ENCODE peak calls at places on chromosomes 7 and 10, in four cellular contexts. Z, P, X and E are unnamed samples.

GRCh38 chr7:14834456-14834855 is 68.1 kb downstream of the DGKB start:
- DNase-seq in Z (no peak), P (no peak), X (no peak), E (no peak)

GRCh38 chr7:3892686-3893085 is 591.6 kb downstream of the SDK1 start:
- DNase-seq in Z (no peak), P (no peak), X (no peak), E (no peak)

GRCh38 chr10:4127518-4128315 is 342.7 kb upstream of the KLF6 start:
- DNase-seq in Z (peak; percentile 61), P (peak; percentile 41), X (no peak), E (no peak)

GRCh38 chr10:109430844-109431243 is 492.5 kb downstream of the XPNPEP1 start:
- DNase-seq in Z (no peak), P (no peak), X (no peak), E (no peak)

GRCh38 chr10:11402392-11402791 is 209.1 kb downstream of the USP6NL start:
- DNase-seq in Z (no peak), P (no peak), X (no peak), E (no peak)

GRCh38 chr10:114408112-114408967 is 4.0 kb upstream of the AFAP1L2 start:
- DNase-seq in Z (no peak), P (no peak), X (no peak), E (no peak)

GRCh38 chr10:119498889-119499864 is 43.3 kb downstream of the RGS10 start:
- DNase-seq in Z (no peak), P (no peak), X (no peak), E (no peak)

GRCh38 chr7:43721193-43721806 is 8.0 kb downstream of the COA1 start:
- DNase-seq in Z (peak; percentile 66), P (peak; percentile 28), X (no peak), E (no peak)

GRCh38 chr10:86663046-86663345 is 5.3 kb upstream of the LDB3 start:
- DNase-seq in Z (no peak), P (no peak), X (no peak), E (peak; percentile 43)

GRCh38 chr10:29749150-29749549 is 114.4 kb upstream of the SVIL start:
- DNase-seq in Z (no peak), P (no peak), X (no peak), E (no peak)

GRCh38 chr10:83677795-83678194 is 461.5 kb upstream of the GHITM start:
- DNase-seq in Z (peak; percentile 32), P (no peak), X (no peak), E (no peak)

GRCh38 chr10:5968037-5968680 is 9.2 kb downstream of the IL15RA start:
- DNase-seq in Z (no peak), P (no peak), X (no peak), E (no peak)

GRCh38 chr7:47376991-47377590 is 204.8 kb downstream of the TNS3 start:
- DNase-seq in Z (no peak), P (no peak), X (no peak), E (no peak)

GRCh38 chr7:119472398-119473038 is 800.5 kb upstream of the KCND2 start:
- DNase-seq in Z (peak; percentile 59), P (peak; percentile 23), X (no peak), E (no peak)

GRCh38 chr7:137684776-137685175 is 162.0 kb downstream of the DGKI start:
- DNase-seq in Z (no peak), P (no peak), X (no peak), E (no peak)

GRCh38 chr7:137684316-137684715 is 162.5 kb downstream of the DGKI start:
- DNase-seq in Z (no peak), P (no peak), X (no peak), E (no peak)

GRCh38 chr7:137685439-137686164 is 161.2 kb downstream of the DGKI start:
- DNase-seq in Z (no peak), P (no peak), X (no peak), E (no peak)

GRCh38 chr7:137682596-137682995 is 164.2 kb downstream of the DGKI start:
- DNase-seq in Z (no peak), P (no peak), X (no peak), E (no peak)

GRCh38 chr7:137681657-137682562 is 164.9 kb downstream of the DGKI start:
- DNase-seq in Z (no peak), P (no peak), X (no peak), E (no peak)
- TF ChIP-seq CTCF in Z (no peak), P (no peak), X (no peak), E (no peak)

DNA sequence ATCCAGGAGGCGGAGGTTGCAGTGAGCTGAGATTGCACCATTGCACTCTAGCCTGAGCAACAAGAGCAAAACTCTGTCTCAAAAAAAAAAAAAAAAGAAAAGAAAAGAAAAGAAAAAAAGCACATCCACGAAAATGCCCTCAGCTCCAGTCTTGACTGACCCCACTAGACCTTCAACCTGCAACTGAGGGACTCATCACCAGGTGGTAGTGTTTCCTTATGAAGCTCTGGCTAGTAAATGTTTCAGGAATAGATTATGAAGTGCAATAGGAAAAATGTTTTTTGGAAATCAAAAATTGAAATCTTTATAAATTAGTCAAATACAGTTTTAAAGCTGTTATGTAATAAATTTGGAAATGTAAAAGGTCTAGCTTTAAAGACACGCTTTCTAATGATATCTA is 22.4 kb downstream of the TLL2 start:
- DNase-seq in Z (no peak), P (no peak), X (no peak), E (no peak)
- TF ChIP-seq CTCF in Z (peak; percentile 36), P (no peak), X (no peak), E (peak; percentile 39)

GRCh38 chr10:43221419-43222293 is 45.2 kb downstream of the RASGEF1A start:
- DNase-seq in Z (no peak), P (no peak), X (no peak), E (peak; percentile 6)
- TF ChIP-seq CTCF in Z (no peak), P (no peak), X (no peak), E (no peak)

DNA sequence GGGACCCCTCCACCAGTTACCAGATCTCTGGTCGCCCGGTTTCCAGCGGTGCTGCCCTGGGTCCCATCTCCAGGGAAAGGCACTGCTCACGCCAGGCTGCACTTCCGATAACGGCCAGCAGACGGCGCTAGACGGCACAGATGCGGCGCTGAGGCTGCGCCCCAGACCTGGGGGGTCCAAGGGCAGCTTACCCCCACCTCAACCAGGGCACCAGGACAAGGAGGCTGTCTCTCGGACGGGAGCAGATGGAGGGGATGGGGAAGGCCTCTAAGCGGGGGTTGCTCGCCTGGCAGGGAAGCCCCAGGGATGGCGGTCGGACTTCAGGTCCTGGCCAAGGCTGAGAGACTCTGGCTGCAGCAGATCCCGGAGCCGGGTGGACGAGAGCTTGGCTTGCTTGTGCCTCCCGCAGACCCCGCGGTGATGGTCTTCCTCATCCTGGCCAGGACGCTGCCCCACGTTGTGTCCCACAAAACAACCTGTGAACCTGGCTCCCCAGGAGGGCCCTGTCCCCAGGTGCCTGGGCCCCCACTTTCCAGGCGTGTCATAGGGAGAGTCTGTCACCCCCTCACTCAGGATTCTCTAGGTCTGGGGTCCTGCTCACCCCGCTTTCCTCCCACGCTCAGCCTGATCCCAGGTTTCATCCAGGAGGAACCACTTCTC is 23.9 kb upstream of the ZNF716 start:
- DNase-seq in Z (no peak), P (no peak), X (no peak), E (no peak)
- TF ChIP-seq CTCF in Z (no peak), P (no peak), X (peak; percentile 22), E (peak; percentile 40)

GRCh38 chr7:26093023-26093422 is 59.0 kb upstream of the NFE2L3 start:
- DNase-seq in Z (no peak), P (no peak), X (no peak), E (no peak)

GRCh38 chr7:26091933-26092332 is 60.1 kb upstream of the NFE2L3 start:
- DNase-seq in Z (no peak), P (peak; percentile 69), X (no peak), E (no peak)

GRCh38 chr7:26085771-26086170 is 66.2 kb upstream of the NFE2L3 start:
- DNase-seq in Z (no peak), P (no peak), X (no peak), E (no peak)

GRCh38 chr7:26087321-26088091 is 64.5 kb upstream of the NFE2L3 start:
- DNase-seq in Z (no peak), P (no peak), X (no peak), E (no peak)

GRCh38 chr7:26090927-26091519 is 61.0 kb upstream of the NFE2L3 start:
- DNase-seq in Z (peak; percentile 68), P (peak; percentile 27), X (no peak), E (no peak)
- TF ChIP-seq CTCF in Z (peak; percentile 80), P (peak; percentile 87), X (peak; percentile 70), E (peak; percentile 73)

GRCh38 chr10:71623098-71623985 is 96.2 kb downstream of the C10orf105 start:
- DNase-seq in Z (peak; percentile 71), P (peak; percentile 46), X (no peak), E (no peak)
- TF ChIP-seq CTCF in Z (peak; percentile 34), P (peak; percentile 32), X (no peak), E (no peak)

GRCh38 chr7:115478426-115478825 is 552.1 kb downstream of the TFEC start:
- DNase-seq in Z (no peak), P (no peak), X (no peak), E (no peak)

GRCh38 chr7:115477193-115477651 is 553.3 kb downstream of the TFEC start:
- DNase-seq in Z (peak; percentile 59), P (no peak), X (no peak), E (peak; percentile 15)

GRCh38 chr7:115476666-115477065 is 553.9 kb downstream of the TFEC start:
- DNase-seq in Z (peak; percentile 6), P (no peak), X (no peak), E (no peak)

GRCh38 chr7:115475206-115475605 is 553.3 kb downstream of the MDFIC start:
- DNase-seq in Z (no peak), P (no peak), X (no peak), E (no peak)

DNA sequence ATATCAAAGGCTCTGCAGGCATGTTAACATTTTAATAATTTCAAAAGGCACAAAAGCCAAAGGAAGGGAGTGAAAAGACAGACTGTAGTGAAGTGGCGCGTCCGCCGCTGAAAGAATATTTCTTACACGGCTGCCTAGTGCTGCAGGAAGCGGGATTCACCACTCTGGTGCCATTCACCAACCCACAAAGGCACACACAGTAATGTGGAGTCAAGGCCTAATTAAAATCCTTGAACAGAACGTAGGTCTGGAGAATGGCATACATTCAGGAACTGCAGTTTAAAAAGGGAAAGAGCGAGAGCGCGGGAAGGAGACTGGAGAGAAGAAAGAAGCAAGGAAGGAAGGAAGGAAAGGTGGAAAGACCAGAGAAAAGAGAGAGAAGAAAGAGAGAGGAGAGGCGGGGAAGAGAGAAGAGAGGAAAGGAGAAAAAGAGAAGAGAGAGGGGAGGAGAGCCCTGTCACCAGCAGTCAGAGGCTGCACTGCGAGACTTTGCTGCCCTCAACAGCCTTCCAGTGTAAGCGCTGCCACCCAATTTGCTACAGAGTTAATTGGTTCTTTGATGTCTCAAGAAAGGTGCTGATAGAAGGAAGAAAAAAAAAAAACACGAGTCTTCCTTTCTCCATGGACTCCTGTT is 554.0 kb downstream of the MDFIC start:
- DNase-seq in Z (peak; percentile 44), P (no peak), X (no peak), E (no peak)
- TF ChIP-seq CTCF in Z (peak; percentile 46), P (no peak), X (no peak), E (no peak)

GRCh38 chr10:132411561-132412253 is 14.7 kb downstream of the PWWP2B start:
- DNase-seq in Z (peak; percentile 86), P (no peak), X (no peak), E (no peak)
- TF ChIP-seq CTCF in Z (peak; percentile 4), P (no peak), X (no peak), E (no peak)

GRCh38 chr7:149860821-149861727 is 12.7 kb upstream of the ATP6V0E2 start:
- DNase-seq in Z (no peak), P (no peak), X (no peak), E (no peak)
- TF ChIP-seq CTCF in Z (peak; percentile 36), P (no peak), X (no peak), E (peak; percentile 14)